ENCODE peak calls at places on chromosomes 11 and 22, in six cellular contexts. One of them, this sample, is unnamed.

GRCh38 chr11:99015634-99016454 is 4.9 kb upstream of the CNTN5 start:
- DNase-seq in substantia nigra: no peak
- DNase-seq in lung: no peak
- DNase-seq in activated CD4-positive, CD25-positive, alpha-beta regulatory T cell treated with anti-CD3 and anti-CD28 coated beads, Interleukin-2, amount 50 U/mL, for 16 hours: no peak
- DNase-seq in dermis blood vessel endothelial cell: peak
- DNase-seq in A549: peak
- DNase-seq in this sample: peak

GRCh38 chr11:44593194-44593593 is 27.7 kb downstream of the CD82 start:
- DNase-seq in lung: no peak
- DNase-seq in substantia nigra: peak
- DNase-seq in A549: no peak
- DNase-seq in activated CD4-positive, CD25-positive, alpha-beta regulatory T cell treated with anti-CD3 and anti-CD28 coated beads, Interleukin-2, amount 50 U/mL, for 16 hours: no peak
- DNase-seq in dermis blood vessel endothelial cell: no peak
- DNase-seq in this sample: no peak

GRCh38 chr22:23169032-23169384 is 11.3 kb upstream of the BCR start:
- DNase-seq in lung: no peak
- DNase-seq in dermis blood vessel endothelial cell: no peak
- DNase-seq in activated CD4-positive, CD25-positive, alpha-beta regulatory T cell treated with anti-CD3 and anti-CD28 coated beads, Interleukin-2, amount 50 U/mL, for 16 hours: no peak
- DNase-seq in substantia nigra: no peak
- DNase-seq in A549: no peak
- DNase-seq in this sample: no peak

GRCh38 chr22:43720718-43721117 is 91.4 kb downstream of the EFCAB6 start:
- DNase-seq in substantia nigra: no peak
- DNase-seq in lung: no peak
- DNase-seq in activated CD4-positive, CD25-positive, alpha-beta regulatory T cell treated with anti-CD3 and anti-CD28 coated beads, Interleukin-2, amount 50 U/mL, for 16 hours: no peak
- DNase-seq in dermis blood vessel endothelial cell: no peak
- DNase-seq in A549: no peak
- DNase-seq in this sample: no peak

GRCh38 chr11:113675003-113675471 is 31.1 kb downstream of the TMPRSS5 start:
- DNase-seq in activated CD4-positive, CD25-positive, alpha-beta regulatory T cell treated with anti-CD3 and anti-CD28 coated beads, Interleukin-2, amount 50 U/mL, for 16 hours: no peak
- DNase-seq in substantia nigra: no peak
- DNase-seq in dermis blood vessel endothelial cell: no peak
- DNase-seq in A549: no peak
- DNase-seq in lung: no peak
- DNase-seq in this sample: peak

GRCh38 chr11:129785383-129786111 is 30.1 kb upstream of the TMEM45B start:
- DNase-seq in A549: peak
- DNase-seq in dermis blood vessel endothelial cell: peak
- DNase-seq in lung: no peak
- DNase-seq in substantia nigra: no peak
- DNase-seq in activated CD4-positive, CD25-positive, alpha-beta regulatory T cell treated with anti-CD3 and anti-CD28 coated beads, Interleukin-2, amount 50 U/mL, for 16 hours: no peak
- DNase-seq in this sample: no peak

GRCh38 chr11:92492372-92492771 is 267.8 kb downstream of the FAT3 start:
- DNase-seq in A549: no peak
- DNase-seq in substantia nigra: no peak
- DNase-seq in dermis blood vessel endothelial cell: no peak
- DNase-seq in lung: no peak
- DNase-seq in activated CD4-positive, CD25-positive, alpha-beta regulatory T cell treated with anti-CD3 and anti-CD28 coated beads, Interleukin-2, amount 50 U/mL, for 16 hours: no peak
- DNase-seq in this sample: no peak

GRCh38 chr22:30392661-30393321 is 4.0 kb upstream of the SEC14L2 start:
- DNase-seq in lung: no peak
- DNase-seq in dermis blood vessel endothelial cell: no peak
- DNase-seq in A549: no peak
- DNase-seq in activated CD4-positive, CD25-positive, alpha-beta regulatory T cell treated with anti-CD3 and anti-CD28 coated beads, Interleukin-2, amount 50 U/mL, for 16 hours: no peak
- DNase-seq in substantia nigra: peak
- DNase-seq in this sample: no peak

GRCh38 chr11:75270896-75271415 is 30.4 kb downstream of the TPBGL start:
- DNase-seq in A549: peak
- DNase-seq in activated CD4-positive, CD25-positive, alpha-beta regulatory T cell treated with anti-CD3 and anti-CD28 coated beads, Interleukin-2, amount 50 U/mL, for 16 hours: no peak
- DNase-seq in lung: no peak
- DNase-seq in substantia nigra: no peak
- DNase-seq in dermis blood vessel endothelial cell: peak
- DNase-seq in this sample: no peak

GRCh38 chr11:107988397-107989158 is 20.1 kb upstream of the CUL5 start:
- DNase-seq in substantia nigra: no peak
- DNase-seq in dermis blood vessel endothelial cell: no peak
- DNase-seq in A549: no peak
- DNase-seq in lung: no peak
- DNase-seq in activated CD4-positive, CD25-positive, alpha-beta regulatory T cell treated with anti-CD3 and anti-CD28 coated beads, Interleukin-2, amount 50 U/mL, for 16 hours: no peak
- DNase-seq in this sample: peak

GRCh38 chr11:72718101-72718501 is 34.1 kb downstream of the ARAP1 start:
- DNase-seq in substantia nigra: no peak
- DNase-seq in activated CD4-positive, CD25-positive, alpha-beta regulatory T cell treated with anti-CD3 and anti-CD28 coated beads, Interleukin-2, amount 50 U/mL, for 16 hours: no peak
- DNase-seq in lung: no peak
- DNase-seq in dermis blood vessel endothelial cell: no peak
- DNase-seq in A549: no peak
- DNase-seq in this sample: no peak

GRCh38 chr22:38523479-38523878 is 17.4 kb upstream of the DDX17 start:
- DNase-seq in A549: no peak
- DNase-seq in lung: no peak
- DNase-seq in substantia nigra: no peak
- DNase-seq in activated CD4-positive, CD25-positive, alpha-beta regulatory T cell treated with anti-CD3 and anti-CD28 coated beads, Interleukin-2, amount 50 U/mL, for 16 hours: no peak
- DNase-seq in dermis blood vessel endothelial cell: no peak
- DNase-seq in this sample: no peak

GRCh38 chr22:36467042-36467810 is 14.2 kb downstream of the TXN2 start:
- DNase-seq in substantia nigra: no peak
- DNase-seq in dermis blood vessel endothelial cell: no peak
- DNase-seq in activated CD4-positive, CD25-positive, alpha-beta regulatory T cell treated with anti-CD3 and anti-CD28 coated beads, Interleukin-2, amount 50 U/mL, for 16 hours: no peak
- DNase-seq in A549: no peak
- DNase-seq in lung: no peak
- DNase-seq in this sample: no peak

GRCh38 chr11:3849297-3849874 is 6.1 kb upstream of the STIM1 start:
- DNase-seq in activated CD4-positive, CD25-positive, alpha-beta regulatory T cell treated with anti-CD3 and anti-CD28 coated beads, Interleukin-2, amount 50 U/mL, for 16 hours: no peak
- DNase-seq in lung: no peak
- DNase-seq in A549: peak
- DNase-seq in substantia nigra: no peak
- DNase-seq in dermis blood vessel endothelial cell: peak
- DNase-seq in this sample: no peak

GRCh38 chr11:11916981-11917399 is 75.2 kb downstream of the USP47 start:
- DNase-seq in lung: no peak
- DNase-seq in A549: no peak
- DNase-seq in dermis blood vessel endothelial cell: no peak
- DNase-seq in substantia nigra: no peak
- DNase-seq in activated CD4-positive, CD25-positive, alpha-beta regulatory T cell treated with anti-CD3 and anti-CD28 coated beads, Interleukin-2, amount 50 U/mL, for 16 hours: no peak
- DNase-seq in this sample: no peak

GRCh38 chr22:41929158-41929896 is 2.7 kb upstream of the TNFRSF13C start:
- DNase-seq in substantia nigra: no peak
- DNase-seq in lung: no peak
- DNase-seq in A549: no peak
- DNase-seq in dermis blood vessel endothelial cell: no peak
- DNase-seq in activated CD4-positive, CD25-positive, alpha-beta regulatory T cell treated with anti-CD3 and anti-CD28 coated beads, Interleukin-2, amount 50 U/mL, for 16 hours: no peak
- DNase-seq in this sample: no peak

GRCh38 chr11:134521001-134521400 is 109.0 kb upstream of the B3GAT1 start:
- DNase-seq in activated CD4-positive, CD25-positive, alpha-beta regulatory T cell treated with anti-CD3 and anti-CD28 coated beads, Interleukin-2, amount 50 U/mL, for 16 hours: no peak
- DNase-seq in lung: no peak
- DNase-seq in A549: no peak
- DNase-seq in substantia nigra: no peak
- DNase-seq in dermis blood vessel endothelial cell: no peak
- DNase-seq in this sample: no peak

GRCh38 chr22:45441158-45441557 is 27.7 kb downstream of the RIBC2 start:
- DNase-seq in A549: peak
- DNase-seq in lung: peak
- DNase-seq in dermis blood vessel endothelial cell: peak
- DNase-seq in substantia nigra: no peak
- DNase-seq in activated CD4-positive, CD25-positive, alpha-beta regulatory T cell treated with anti-CD3 and anti-CD28 coated beads, Interleukin-2, amount 50 U/mL, for 16 hours: no peak
- DNase-seq in this sample: no peak

This sample was measured in GM12878.